ENCODE peak calls at places on chromosomes 4 and X, in seven cellular contexts. One of them, this sample, is unnamed.

GRCh38 chr4:96887857-96888256 is 1048.0 kb downstream of the PDHA2 start:
- DNase-seq in NCI-H1436: no peak
- DNase-seq in stimulated activated CD8-positive, alpha-beta memory T cell treated with anti-CD3 and anti-CD28 coated beads, Interleukin-4, amount 100 ng/mL, for 4 hours: no peak
- DNase-seq in Calu3: no peak
- DNase-seq in SW480: no peak
- DNase-seq in EL: no peak
- DNase-seq in upper lobe of right lung: no peak
- DNase-seq in this sample: no peak

GRCh38 chr4:82560853-82561744 is 689 bp downstream of the TMEM150C start:
- DNase-seq in EL: no peak
- DNase-seq in SW480: no peak
- DNase-seq in NCI-H1436: no peak
- DNase-seq in upper lobe of right lung: no peak
- DNase-seq in stimulated activated CD8-positive, alpha-beta memory T cell treated with anti-CD3 and anti-CD28 coated beads, Interleukin-4, amount 100 ng/mL, for 4 hours: no peak
- DNase-seq in Calu3: peak
- DNase-seq in this sample: no peak

GRCh38 chr4:110137819-110138218 is 60.6 kb downstream of the ELOVL6 start:
- DNase-seq in NCI-H1436: no peak
- DNase-seq in Calu3: no peak
- DNase-seq in SW480: no peak
- DNase-seq in EL: no peak
- DNase-seq in upper lobe of right lung: no peak
- DNase-seq in stimulated activated CD8-positive, alpha-beta memory T cell treated with anti-CD3 and anti-CD28 coated beads, Interleukin-4, amount 100 ng/mL, for 4 hours: no peak
- DNase-seq in this sample: no peak

GRCh38 chr4:7381221-7381889 is 53.4 kb downstream of the PSAPL1 start:
- DNase-seq in NCI-H1436: no peak
- DNase-seq in EL: peak
- DNase-seq in SW480: no peak
- DNase-seq in Calu3: no peak
- DNase-seq in upper lobe of right lung: peak
- DNase-seq in stimulated activated CD8-positive, alpha-beta memory T cell treated with anti-CD3 and anti-CD28 coated beads, Interleukin-4, amount 100 ng/mL, for 4 hours: no peak
- DNase-seq in this sample: no peak

GRCh38 chr4:146018247-146018646 is 79.6 kb upstream of the ZNF827 start:
- DNase-seq in stimulated activated CD8-positive, alpha-beta memory T cell treated with anti-CD3 and anti-CD28 coated beads, Interleukin-4, amount 100 ng/mL, for 4 hours: no peak
- DNase-seq in NCI-H1436: no peak
- DNase-seq in Calu3: no peak
- DNase-seq in EL: no peak
- DNase-seq in SW480: no peak
- DNase-seq in upper lobe of right lung: no peak
- DNase-seq in this sample: no peak

GRCh38 chr4:52635560-52635959 is 23.5 kb downstream of the USP46 start:
- DNase-seq in Calu3: no peak
- DNase-seq in SW480: no peak
- DNase-seq in EL: no peak
- DNase-seq in stimulated activated CD8-positive, alpha-beta memory T cell treated with anti-CD3 and anti-CD28 coated beads, Interleukin-4, amount 100 ng/mL, for 4 hours: no peak
- DNase-seq in upper lobe of right lung: no peak
- DNase-seq in NCI-H1436: no peak
- DNase-seq in this sample: no peak

GRCh38 chrX:40423299-40423698 is 157.5 kb upstream of the ATP6AP2 start:
- DNase-seq in EL: peak
- DNase-seq in NCI-H1436: no peak
- DNase-seq in SW480: no peak
- DNase-seq in upper lobe of right lung: no peak
- DNase-seq in Calu3: no peak
- DNase-seq in stimulated activated CD8-positive, alpha-beta memory T cell treated with anti-CD3 and anti-CD28 coated beads, Interleukin-4, amount 100 ng/mL, for 4 hours: no peak
- DNase-seq in this sample: no peak

GRCh38 chrX:119095936-119096335 is 23.1 kb downstream of the CT47C1 start:
- DNase-seq in Calu3: no peak
- DNase-seq in SW480: no peak
- DNase-seq in upper lobe of right lung: no peak
- DNase-seq in stimulated activated CD8-positive, alpha-beta memory T cell treated with anti-CD3 and anti-CD28 coated beads, Interleukin-4, amount 100 ng/mL, for 4 hours: no peak
- DNase-seq in EL: no peak
- DNase-seq in NCI-H1436: no peak
- DNase-seq in this sample: no peak

GRCh38 chr4:184814686-184815045 is 11.1 kb downstream of the ACSL1 start:
- DNase-seq in Calu3: no peak
- DNase-seq in SW480: peak
- DNase-seq in NCI-H1436: no peak
- DNase-seq in stimulated activated CD8-positive, alpha-beta memory T cell treated with anti-CD3 and anti-CD28 coated beads, Interleukin-4, amount 100 ng/mL, for 4 hours: no peak
- DNase-seq in EL: peak
- DNase-seq in upper lobe of right lung: no peak
- DNase-seq in this sample: no peak

This sample was measured in left lung.